ENCODE peak calls at places on chromosomes 13 and 19, in seven cellular contexts. D, Q, I, B, J, U and E are unnamed samples.

GRCh38 chr19:41376241-41376997 is at the start of gene TMEM91:
- DNase-seq in D (no peak), Q (peak; percentile 65), I (no peak), B (no peak), J (no peak), U (no peak), E (no peak)

GRCh38 chr19:13707901-13708300 is 56.4 kb upstream of the MRI1 start:
- DNase-seq in D (no peak), Q (no peak), I (no peak), B (no peak), J (no peak), U (no peak), E (no peak)

GRCh38 chr13:64154514-64154913 is 2738.9 kb upstream of the PCDH20 start:
- DNase-seq in D (no peak), Q (peak; percentile 35), I (no peak), B (no peak), J (no peak), U (no peak), E (no peak)

GRCh38 chr13:106155411-106155810 is 380.1 kb downstream of the EFNB2 start:
- DNase-seq in D (no peak), Q (no peak), I (no peak), B (no peak), J (no peak), U (no peak), E (no peak)

GRCh38 chr19:49861541-49862410 is 5.6 kb downstream of the PNKP start:
- DNase-seq in D (no peak), Q (no peak), I (no peak), B (no peak), J (no peak), U (no peak), E (no peak)

GRCh38 chr13:98419786-98420559 is 156.9 kb downstream of the STK24 start:
- DNase-seq in D (no peak), Q (no peak), I (no peak), B (no peak), J (no peak), U (no peak), E (no peak)

GRCh38 chr13:87356314-87356713 is 314.9 kb upstream of the SLITRK5 start:
- DNase-seq in D (no peak), Q (no peak), I (no peak), B (no peak), J (no peak), U (no peak), E (no peak)

GRCh38 chr19:532578-533484 is 1.3 kb downstream of the CDC34 start:
- DNase-seq in D (peak; percentile 86), Q (peak; percentile 78), I (no peak), B (peak; percentile 14), J (no peak), U (no peak), E (peak; percentile 83)

GRCh38 chr19:6276447-6276846 is 3.3 kb downstream of the MLLT1 start:
- DNase-seq in D (no peak), Q (peak; percentile 82), I (no peak), B (no peak), J (no peak), U (no peak), E (peak; percentile 84)

GRCh38 chr19:40603719-40604646 is 2.8 kb downstream of the LTBP4 start:
- DNase-seq in D (peak; percentile 88), Q (peak; percentile 94), I (peak; percentile 88), B (peak; percentile 99), J (peak; percentile 96), U (peak; percentile 97), E (peak; percentile 99)

GRCh38 chr13:45492538-45492937 is 27.8 kb downstream of the COG3 start:
- DNase-seq in D (no peak), Q (peak; percentile 23), I (no peak), B (no peak), J (no peak), U (no peak), E (no peak)

GRCh38 chr13:19632915-19633339 is 532 bp upstream of the MPHOSPH8 start:
- DNase-seq in D (no peak), Q (no peak), I (no peak), B (no peak), J (no peak), U (no peak), E (no peak)

GRCh38 chr19:33905937-33906577 is 109.4 kb downstream of the KCTD15 start:
- DNase-seq in D (no peak), Q (peak; percentile 34), I (no peak), B (no peak), J (no peak), U (peak; percentile 26), E (peak; percentile 40)

GRCh38 chr13:75437582-75438318 is 44.2 kb downstream of the TBC1D4 start:
- DNase-seq in D (no peak), Q (no peak), I (no peak), B (no peak), J (no peak), U (no peak), E (no peak)

GRCh38 chr13:44165172-44165894 is 208.3 kb upstream of the SERP2 start:
- DNase-seq in D (no peak), Q (no peak), I (no peak), B (no peak), J (no peak), U (no peak), E (no peak)

GRCh38 chr13:44305845-44306244 is 67.8 kb upstream of the SERP2 start:
- DNase-seq in D (no peak), Q (no peak), I (no peak), B (no peak), J (no peak), U (no peak), E (no peak)

GRCh38 chr13:32222046-32222676 is 93.0 kb downstream of the ZAR1L start:
- DNase-seq in D (no peak), Q (no peak), I (no peak), B (no peak), J (no peak), U (no peak), E (no peak)

GRCh38 chr13:87887459-87888123 is 216.4 kb downstream of the SLITRK5 start:
- DNase-seq in D (no peak), Q (no peak), I (no peak), B (no peak), J (peak; percentile 50), U (no peak), E (no peak)

GRCh38 chr13:106942558-106942957 is 374.6 kb upstream of the ARGLU1 start:
- DNase-seq in D (no peak), Q (no peak), I (no peak), B (no peak), J (no peak), U (no peak), E (no peak)

GRCh38 chr13:83824120-83824519 is 58.2 kb downstream of the SLITRK1 start:
- DNase-seq in D (no peak), Q (no peak), I (no peak), B (no peak), J (no peak), U (no peak), E (no peak)

GRCh38 chr19:3524075-3524842 is 14.7 kb upstream of the TEKTIP1 start:
- DNase-seq in D (no peak), Q (no peak), I (no peak), B (no peak), J (no peak), U (no peak), E (no peak)